ENCODE peak calls at places on chromosomes 7 and 10, in five cellular contexts. V, E, T, O and S are unnamed samples.

GRCh38 chr10:24206334-24206733 is 2.6 kb upstream of the KIAA1217 start:
- DNase-seq in V (no peak), O (no peak), E (no peak), T (no peak), S (no peak)

GRCh38 chr10:48990226-48990625 is 50.6 kb upstream of the LRRC18 start:
- DNase-seq in T (no peak), O (no peak), V (no peak), E (no peak), S (no peak)

GRCh38 chr7:120732256-120732655 is 125.7 kb downstream of the TSPAN12 start:
- DNase-seq in V (no peak), E (no peak), O (no peak), T (no peak), S (no peak)

GRCh38 chr7:93558705-93559614 is 15.6 kb downstream of the CALCR start:
- DNase-seq in T (no peak), O (no peak), E (no peak), V (no peak), S (no peak)

GRCh38 chr10:15131330-15131729 is 34.2 kb downstream of the RPP38 start:
- DNase-seq in E (no peak), O (no peak), V (no peak), T (no peak), S (no peak)

GRCh38 chr7:47291461-47292051 is 290.4 kb downstream of the TNS3 start:
- DNase-seq in T (peak; percentile 98), V (no peak), O (no peak), E (no peak), S (no peak)

GRCh38 chr7:144812379-144813283 is 23.2 kb downstream of the TPK1 start:
- DNase-seq in O (no peak), V (no peak), T (no peak), E (no peak), S (no peak)

GRCh38 chr7:39083781-39084180 is 106.1 kb downstream of the POU6F2 start:
- DNase-seq in E (no peak), T (no peak), V (no peak), O (no peak), S (no peak)

GRCh38 chr7:94514917-94515316 is 5.3 kb downstream of the CASD1 start:
- DNase-seq in O (no peak), T (no peak), V (no peak), E (no peak), S (no peak)

GRCh38 chr7:80833289-80834104 is 85.4 kb downstream of the SEMA3C start:
- DNase-seq in V (no peak), O (no peak), T (no peak), E (no peak), S (no peak)

GRCh38 chr7:92790987-92791386 is 45.4 kb downstream of the CDK6 start:
- DNase-seq in E (no peak), T (no peak), O (peak; percentile 44), V (peak; percentile 74), S (no peak)

GRCh38 chr7:99102809-99103690 is 40.9 kb downstream of the SMURF1 start:
- DNase-seq in E (no peak), T (peak; percentile 59), V (no peak), O (no peak), S (no peak)

GRCh38 chr7:133934262-133934973 is 192.7 kb upstream of the LRGUK start:
- DNase-seq in V (no peak), O (no peak), E (peak; percentile 61), T (no peak), S (peak; percentile 13)

GRCh38 chr10:132681858-132682755 is 103.8 kb downstream of the NKX6-2 start:
- DNase-seq in E (peak; percentile 2), T (no peak), V (peak; percentile 48), O (no peak), S (no peak)

GRCh38 chr10:102230264-102230860 is 4.3 kb downstream of the ELOVL3 start:
- DNase-seq in V (peak; percentile 87), T (peak; percentile 58), E (peak; percentile 56), O (no peak), S (peak; percentile 95)

GRCh38 chr10:7054915-7055314 is 355.9 kb downstream of the SFMBT2 start:
- DNase-seq in O (no peak), V (no peak), T (peak; percentile 13), E (no peak), S (peak; percentile 60)

GRCh38 chr10:4051011-4051407 is 266.0 kb upstream of the KLF6 start:
- DNase-seq in O (no peak), E (no peak), V (no peak), T (peak; percentile 66), S (no peak)

GRCh38 chr10:4048245-4048864 is 263.3 kb upstream of the KLF6 start:
- DNase-seq in T (no peak), V (no peak), E (peak; percentile 51), O (no peak), S (no peak)

GRCh38 chr10:4053940-4054339 is 268.9 kb upstream of the KLF6 start:
- DNase-seq in E (no peak), T (peak; percentile 51), O (no peak), V (no peak), S (no peak)

GRCh38 chr10:4050061-4050460 is 265.1 kb upstream of the KLF6 start:
- DNase-seq in O (no peak), T (no peak), E (no peak), V (no peak), S (no peak)

DNA sequence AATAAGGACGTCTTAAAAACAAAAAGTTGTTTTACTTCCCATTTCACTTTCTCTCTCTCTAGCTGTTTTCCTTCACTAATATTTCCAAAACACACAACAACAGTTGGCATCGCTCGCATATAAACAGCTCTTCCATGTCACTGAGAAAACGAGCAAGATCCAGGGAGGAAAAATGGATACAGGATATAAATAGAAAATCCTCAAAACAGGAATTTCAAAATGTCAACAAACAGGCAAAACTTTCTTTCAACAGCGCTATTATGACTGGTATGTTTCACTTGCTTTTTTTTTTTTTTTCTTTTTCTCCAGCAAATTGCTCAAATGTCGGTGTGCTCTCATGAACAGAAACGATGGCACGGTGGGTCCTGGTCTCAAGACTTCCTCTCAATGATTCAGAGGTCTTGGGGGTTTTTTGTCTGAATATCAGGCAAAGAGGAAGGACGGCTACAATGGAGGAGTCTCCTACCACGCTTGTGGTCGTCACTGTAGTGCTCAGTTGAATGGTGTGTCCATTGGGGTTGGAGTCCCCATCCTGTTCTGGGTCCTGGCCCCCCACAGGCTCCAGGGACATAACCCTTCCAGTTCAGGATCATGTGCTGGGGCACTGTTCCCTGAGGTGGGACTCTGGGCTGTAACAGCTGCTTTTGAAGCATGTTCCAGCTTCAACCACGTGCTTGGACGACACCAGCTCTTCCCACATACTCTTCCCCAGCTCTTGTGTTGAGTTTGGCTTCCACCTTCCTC is 266.6 kb upstream of the KLF6 start:
- DNase-seq in V (no peak), T (peak; percentile 43), O (no peak), E (no peak), S (no peak)
- H3K4me3 ChIP-seq in V (peak overlapping the region; percentile 4), T (no peak overlapping the region), O (peak overlapping the region; percentile 7), E (no peak overlapping the region), S (no peak overlapping the region)

GRCh38 chr7:31464601-31465000 is 49.3 kb upstream of the ITPRID1 start:
- DNase-seq in T (no peak), E (no peak), V (no peak), O (no peak), S (no peak)
- H3K27me3 ChIP-seq in T (peaks cover 7% of the 10 kb centered on the region), E (peaks cover 5% of the 10 kb centered on the region), V (no peaks in the 10 kb centered on the region), O (no peaks in the 10 kb centered on the region), S (peaks cover 13% of the 10 kb centered on the region)

GRCh38 chr7:101211501-101211900 is 5.9 kb downstream of the PLOD3 start:
- DNase-seq in E (no peak), V (no peak), O (no peak), T (no peak), S (no peak)
- H3K36me3 ChIP-seq in E (peaks cover 50% of the 10 kb centered on the region), V (no peaks in the 10 kb centered on the region), O (no peaks in the 10 kb centered on the region), T (peaks cover 78% of the 10 kb centered on the region), S (peaks cover 2% of the 10 kb centered on the region)

GRCh38 chr10:110010076-110011069 is 2.6 kb downstream of the ADD3 start:
- DNase-seq in E (no peak), O (no peak), V (no peak), T (no peak), S (no peak)
- H3K4me3 ChIP-seq in E (no peak overlapping the region), O (peak overlapping the region; percentile 97), V (peak overlapping the region; percentile 37), T (no peak overlapping the region), S (no peak overlapping the region)

DNA sequence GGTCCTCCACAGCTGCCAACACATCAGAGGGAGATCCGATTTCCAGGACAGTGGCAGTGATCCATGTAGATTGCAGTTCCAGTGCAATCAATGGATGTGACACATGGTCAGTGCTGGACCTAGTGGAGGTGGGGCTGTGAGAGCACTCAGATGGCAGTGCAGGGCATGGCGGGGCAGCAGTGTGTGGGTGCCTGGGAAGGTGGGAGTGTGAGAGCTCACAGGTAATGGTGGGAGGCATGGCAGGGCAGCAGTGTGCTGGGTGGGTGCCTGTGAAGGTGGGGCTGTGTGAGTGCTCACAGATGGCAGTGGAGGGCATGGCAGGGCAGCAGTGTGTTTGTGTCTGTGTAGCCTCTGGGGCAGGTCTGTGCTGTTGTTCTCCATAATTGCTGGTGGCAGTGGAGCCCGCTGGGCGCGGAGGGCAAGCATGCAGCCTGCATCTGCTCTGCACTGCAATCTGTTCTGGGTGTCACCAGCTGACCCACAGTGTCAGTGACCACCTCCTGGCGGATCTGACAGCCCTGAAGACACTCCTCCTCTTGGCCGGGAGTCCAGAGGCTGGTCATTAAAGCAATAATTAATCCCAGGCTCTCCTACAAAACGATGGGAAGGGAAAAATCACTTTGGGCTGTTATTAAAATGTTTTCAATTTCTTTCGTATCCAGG is 8.6 kb upstream of the ADARB2 start:
- DNase-seq in E (no peak), O (no peak), V (no peak), T (no peak), S (no peak)
- H3K27me3 ChIP-seq in E (no peaks in the 10 kb centered on the region), O (peaks cover 33% of the 10 kb centered on the region), V (no peaks in the 10 kb centered on the region), T (no peaks in the 10 kb centered on the region), S (no peaks in the 10 kb centered on the region)

GRCh38 chr7:140375323-140375722 is 23.0 kb downstream of the SLC37A3 start:
- DNase-seq in E (no peak), T (no peak), O (no peak), V (no peak), S (no peak)
- H3K36me3 ChIP-seq in E (peaks cover 37% of the 10 kb centered on the region), T (peaks cover 36% of the 10 kb centered on the region), O (peaks cover 3% of the 10 kb centered on the region), V (no peaks in the 10 kb centered on the region), S (peaks cover 9% of the 10 kb centered on the region)

DNA sequence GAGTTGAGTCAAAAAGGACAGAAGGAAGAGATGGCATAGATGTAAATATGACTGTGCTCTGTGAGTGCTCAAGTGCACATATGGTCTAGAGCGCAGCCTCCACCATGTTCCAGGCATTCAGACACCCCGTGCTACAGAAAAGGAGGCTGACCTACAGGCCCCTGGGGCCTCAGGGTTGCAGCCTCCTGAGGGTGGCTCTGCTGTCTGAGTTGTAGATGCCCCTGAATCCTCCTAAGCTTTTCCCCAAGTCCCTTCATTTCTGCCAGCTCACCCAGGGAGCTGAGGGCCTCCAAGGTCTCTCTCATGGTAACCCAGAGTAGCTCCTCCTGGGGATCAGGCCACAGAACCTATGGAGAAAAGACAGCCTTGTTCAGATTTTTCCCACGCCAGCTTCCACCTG is 2.7 kb downstream of the ZNF467 start:
- DNase-seq in V (no peak), O (no peak), E (no peak), T (no peak), S (no peak)
- H3K4me3 ChIP-seq in V (no peak overlapping the region), O (peak overlapping the region; percentile 73), E (no peak overlapping the region), T (no peak overlapping the region), S (no peak overlapping the region)

DNA sequence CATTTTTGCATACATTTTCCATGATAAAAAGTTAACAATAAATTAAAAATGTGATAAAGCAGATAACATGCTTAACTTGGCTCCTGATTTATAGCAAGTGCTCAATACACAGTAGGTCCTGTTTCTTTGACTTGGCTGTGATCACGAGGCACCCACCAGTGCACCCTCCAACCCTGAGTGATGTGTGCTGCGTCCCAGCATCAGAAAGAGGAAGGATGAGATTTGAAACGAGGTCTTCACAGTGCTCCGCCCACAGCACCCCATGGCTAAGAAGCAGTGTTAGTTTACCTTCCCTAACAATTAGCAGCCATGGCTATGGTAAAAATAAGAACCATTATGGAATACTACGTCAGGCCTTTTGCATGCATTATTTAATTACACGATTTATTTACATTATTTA is 292.0 kb upstream of the ZMIZ1 start:
- DNase-seq in O (no peak), V (no peak), E (no peak), T (no peak), S (no peak)
- H3K27me3 ChIP-seq in O (no peaks in the 10 kb centered on the region), V (no peaks in the 10 kb centered on the region), E (no peaks in the 10 kb centered on the region), T (peaks cover 4% of the 10 kb centered on the region), S (no peaks in the 10 kb centered on the region)